ENCODE peak calls at places on chromosomes 11 and 22, in five cellular contexts. Y is MM.1S, V is foreskin fibroblast, H is GM10248, Q is fibroblast of lung. S is an unnamed sample.

GRCh38 chr11:117950320-117950719 is 21.1 kb upstream of the TMPRSS13 start:
- DNase-seq in Y (peak), V (no peak), H (peak), Q (no peak), S (no peak)

GRCh38 chr11:13965337-13965736 is 2.8 kb downstream of the SPON1 start:
- DNase-seq in Y (no peak), V (no peak), H (no peak), Q (no peak), S (no peak)

GRCh38 chr11:134229131-134229790 is 4.8 kb downstream of the VPS26B start:
- DNase-seq in Y (no peak), V (peak), H (no peak), Q (no peak), S (no peak)

GRCh38 chr11:4059424-4059823 is 35.2 kb upstream of the RRM1 start:
- DNase-seq in Y (no peak), V (no peak), H (no peak), Q (no peak), S (no peak)

GRCh38 chr11:11243790-11244469 is 109.1 kb downstream of the CSNK2A3 start:
- DNase-seq in Y (no peak), V (no peak), H (peak), Q (no peak), S (no peak)

GRCh38 chr11:57321996-57322880 is 2.5 kb downstream of the TNKS1BP1 start:
- DNase-seq in Y (no peak), V (peak), H (no peak), Q (peak), S (no peak)

GRCh38 chr11:102810943-102811528 is 13.1 kb upstream of the MMP1 start:
- DNase-seq in Y (peak), V (no peak), H (no peak), Q (peak), S (no peak)

GRCh38 chr11:77126156-77126775 is 1.8 kb upstream of the MYO7A start:
- DNase-seq in Y (no peak), V (no peak), H (no peak), Q (no peak), S (no peak)

GRCh38 chr11:13446444-13446843 is 16.6 kb downstream of the BTBD10 start:
- DNase-seq in Y (no peak), V (no peak), H (no peak), Q (no peak), S (no peak)

GRCh38 chr22:35970601-35971417 is 57.8 kb downstream of the RBFOX2 start:
- DNase-seq in Y (no peak), V (no peak), H (no peak), Q (no peak), S (no peak)

GRCh38 chr11:117961896-117962295 is 24.3 kb upstream of the IL10RA start:
- DNase-seq in Y (no peak), V (no peak), H (no peak), Q (no peak), S (no peak)

GRCh38 chr11:67464411-67465189 is 4.5 kb downstream of the TMEM134 start:
- DNase-seq in Y (peak), V (peak), H (peak), Q (peak), S (peak)

GRCh38 chr11:2164081-2164480 is 3.1 kb upstream of the INS start:
- DNase-seq in Y (no peak), V (no peak), H (no peak), Q (no peak), S (no peak)

GRCh38 chr11:64419818-64420485 is 61.0 kb downstream of the RPS6KA4 start:
- DNase-seq in Y (no peak), V (no peak), H (no peak), Q (peak), S (no peak)

GRCh38 chr11:86106916-86107315 is 38.0 kb upstream of the PICALM start:
- DNase-seq in Y (no peak), V (no peak), H (no peak), Q (no peak), S (no peak)

GRCh38 chr11:2290351-2290841 is 11.3 kb downstream of the C11orf21 start:
- DNase-seq in Y (no peak), V (no peak), H (no peak), Q (no peak), S (peak)

GRCh38 chr11:121452609-121453150 is at the start of gene SORL1-AS1:
- DNase-seq in Y (no peak), V (no peak), H (no peak), Q (no peak), S (no peak)

GRCh38 chr11:44372989-44373388 is 63.0 kb upstream of the ALX4 start:
- DNase-seq in Y (no peak), V (no peak), H (no peak), Q (no peak), S (no peak)

GRCh38 chr11:3140291-3140603 is 24.9 kb downstream of the OSBPL5 start:
- DNase-seq in Y (no peak), V (no peak), H (no peak), Q (no peak), S (no peak)

GRCh38 chr11:128784059-128784804 is 82.9 kb downstream of the KCNJ1 start:
- DNase-seq in Y (no peak), V (no peak), H (no peak), Q (no peak), S (no peak)

GRCh38 chr11:111231836-111232235 is 13.7 kb upstream of the POU2AF2 start:
- DNase-seq in Y (peak), V (peak), H (no peak), Q (peak), S (no peak)

GRCh38 chr11:102120437-102120935 is 10.2 kb downstream of the YAP1 start:
- DNase-seq in Y (no peak), V (peak), H (no peak), Q (no peak), S (no peak)

GRCh38 chr11:10388574-10388973 is 66.5 kb upstream of the AMPD3 start:
- DNase-seq in Y (no peak), V (no peak), H (no peak), Q (peak), S (no peak)

GRCh38 chr11:45180158-45180887 is 33.9 kb downstream of the PRDM11 start:
- DNase-seq in Y (peak), V (peak), H (no peak), Q (no peak), S (no peak)

GRCh38 chr11:27161071-27161470 is 120.5 kb downstream of the BBOX1 start:
- DNase-seq in Y (no peak), V (peak), H (no peak), Q (peak), S (no peak)

GRCh38 chr11:102010776-102011500 is 36.3 kb upstream of the CFAP300 start:
- DNase-seq in Y (no peak), V (peak), H (no peak), Q (peak), S (no peak)

GRCh38 chr11:68855205-68855978 is 13.7 kb upstream of the CPT1A start:
- DNase-seq in Y (peak), V (no peak), H (peak), Q (no peak), S (no peak)

GRCh38 chr11:12092714-12093113 is 17.7 kb upstream of the MICAL2 start:
- DNase-seq in Y (no peak), V (no peak), H (no peak), Q (no peak), S (no peak)

GRCh38 chr11:1872267-1872985 is 19.3 kb downstream of the PRR33 start:
- DNase-seq in Y (no peak), V (no peak), H (no peak), Q (no peak), S (no peak)

GRCh38 chr22:49628351-49629023 is 199.2 kb downstream of the BRD1 start:
- DNase-seq in Y (no peak), V (no peak), H (no peak), Q (no peak), S (no peak)

GRCh38 chr11:94521684-94522083 is 9.4 kb downstream of the C11orf97 start:
- DNase-seq in Y (no peak), V (no peak), H (no peak), Q (peak), S (no peak)

GRCh38 chr22:21698430-21699329 is 32.9 kb downstream of the PPIL2 start:
- DNase-seq in Y (no peak), V (peak), H (no peak), Q (no peak), S (no peak)

GRCh38 chr11:8329961-8330361 is 66.3 kb upstream of the LMO1 start:
- DNase-seq in Y (no peak), V (no peak), H (no peak), Q (no peak), S (no peak)

GRCh38 chr11:20397281-20397680 is 9.8 kb downstream of the PRMT3 start:
- DNase-seq in Y (peak), V (peak), H (peak), Q (peak), S (no peak)
- TF ChIP-seq CTCF in Y (peak), V (peak), H (peak), Q (peak), S (peak)

GRCh38 chr11:124798991-124799383 is 1.2 kb downstream of the MSANTD2 start:
- DNase-seq in Y (peak), V (peak), H (peak), Q (peak), S (no peak)

GRCh38 chr11:124801636-124802312 is 1.6 kb upstream of the MSANTD2 start:
- DNase-seq in Y (no peak), V (no peak), H (no peak), Q (peak), S (no peak)

GRCh38 chr11:124801014-124801413 is 808 bp upstream of the MSANTD2 start:
- DNase-seq in Y (no peak), V (peak), H (peak), Q (peak), S (no peak)

GRCh38 chr11:124800226-124800929 is at the start of gene MSANTD2:
- DNase-seq in Y (peak), V (peak), H (peak), Q (peak), S (peak)

GRCh38 chr11:124799384-124800225 is 601 bp downstream of the MSANTD2 start:
- DNase-seq in Y (peak), V (peak), H (peak), Q (peak), S (peak)
- TF ChIP-seq CTCF in Y (no peak), V (no peak), H (no peak), Q (no peak), S (no peak)

DNA sequence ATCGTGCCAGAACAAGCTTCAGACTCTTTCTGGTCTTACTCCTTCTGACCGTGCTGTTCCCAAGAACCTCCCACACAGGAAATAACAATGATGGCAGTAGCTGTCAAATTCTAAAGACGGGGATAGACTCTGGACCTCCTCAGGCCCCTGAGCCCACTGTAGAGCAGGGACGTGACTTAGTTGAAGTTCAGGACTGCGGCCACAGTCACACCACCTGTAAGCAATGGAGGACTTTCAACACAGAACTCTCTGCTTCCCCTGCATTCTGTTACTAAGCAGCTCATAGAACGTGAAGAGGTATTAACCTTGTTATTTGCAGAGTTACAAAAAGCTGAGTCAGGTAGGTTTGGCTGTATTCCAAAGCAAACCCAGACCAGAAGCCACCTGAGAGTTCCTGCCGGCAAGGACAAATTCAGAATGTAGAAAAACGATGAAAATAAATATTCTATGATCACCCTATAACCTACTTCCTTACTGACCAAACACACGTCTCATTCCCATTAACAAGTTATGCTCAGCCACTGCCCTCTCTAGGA is 12.7 kb downstream of the TMEM45B start:
- DNase-seq in Y (no peak), V (no peak), H (no peak), Q (no peak), S (no peak)
- TF ChIP-seq CTCF in Y (no peak), V (no peak), H (no peak), Q (no peak), S (no peak)

DNA sequence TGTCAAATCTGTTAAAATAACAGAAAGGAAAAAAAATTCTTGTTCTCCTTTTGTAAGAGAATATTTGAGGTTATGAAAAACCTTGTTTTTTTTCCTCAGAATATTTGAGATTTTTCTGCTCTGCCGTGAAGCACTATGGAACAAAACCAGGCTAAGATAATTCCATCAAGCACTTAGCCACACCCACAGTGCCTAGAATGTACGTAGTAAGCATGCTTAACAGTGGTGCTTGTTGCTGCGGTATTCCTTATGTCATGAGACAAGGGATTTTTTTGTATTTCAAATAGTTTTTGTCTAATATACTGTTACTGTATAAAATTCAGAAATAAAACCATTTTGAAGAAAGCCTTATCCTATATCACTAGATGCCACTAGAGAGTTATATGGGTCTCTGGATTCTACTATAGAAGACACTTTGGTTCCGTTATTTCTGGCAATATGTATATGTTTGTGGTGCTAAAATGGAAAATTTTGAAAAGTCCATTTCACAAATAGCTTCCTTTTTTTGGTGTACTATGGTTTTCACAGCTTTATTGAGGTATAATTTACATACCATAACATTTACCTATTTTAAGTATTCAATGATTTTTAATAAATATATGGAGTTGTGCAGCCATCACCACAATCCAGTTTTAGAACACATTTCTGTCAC is 23.7 kb downstream of the PDHX start:
- DNase-seq in Y (no peak), V (no peak), H (peak), Q (peak), S (no peak)
- TF ChIP-seq CTCF in Y (peak), V (no peak), H (no peak), Q (no peak), S (no peak)

DNA sequence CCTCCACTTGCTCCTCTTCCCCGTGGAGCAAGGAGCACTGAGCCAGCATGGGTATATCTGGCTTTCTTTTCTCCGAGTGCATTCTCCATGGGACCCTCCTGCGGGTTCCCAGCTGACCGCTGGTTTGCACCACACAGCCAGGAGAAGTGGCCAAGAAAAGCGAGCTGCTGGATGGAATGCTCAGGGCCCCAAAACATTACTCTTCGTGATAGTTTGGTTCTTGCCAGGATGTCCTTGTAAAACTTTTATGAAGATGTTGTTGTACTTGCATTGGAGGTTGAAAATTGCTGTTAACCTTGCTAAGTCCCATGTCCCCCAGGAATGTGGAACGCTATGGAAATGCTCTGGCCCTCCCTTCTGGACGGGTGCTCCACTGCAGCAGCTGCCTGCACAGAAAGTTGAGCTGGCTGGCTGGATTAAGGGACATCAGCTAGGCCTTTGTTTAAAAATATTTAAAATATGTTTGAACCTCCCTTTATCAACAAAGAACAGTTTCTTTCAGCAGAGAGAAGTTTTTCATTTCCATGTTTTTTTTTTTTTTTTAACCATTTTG is 68.7 kb downstream of the ZNRF3 start:
- DNase-seq in Y (no peak), V (no peak), H (no peak), Q (peak), S (no peak)
- TF ChIP-seq CTCF in Y (no peak), V (peak), H (no peak), Q (no peak), S (peak)

DNA sequence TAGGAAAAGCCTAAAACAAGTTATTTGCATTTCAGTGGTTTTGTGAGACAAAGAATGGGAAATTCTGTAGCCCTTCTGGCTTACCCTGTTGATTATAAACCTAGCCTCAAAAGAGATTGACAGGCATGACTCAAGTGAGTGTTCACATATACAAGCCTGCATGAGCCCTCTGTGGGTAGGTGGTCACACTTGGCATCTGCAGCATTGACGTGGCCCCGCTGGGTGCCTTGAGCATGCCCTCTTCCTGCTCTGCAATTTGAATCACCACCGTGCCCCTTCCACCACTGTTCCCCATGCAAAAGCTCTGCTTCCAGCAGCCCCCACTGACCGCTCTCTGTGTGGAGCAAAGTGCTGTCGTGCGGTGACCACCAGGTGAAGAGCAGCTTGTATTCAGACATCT is 21.0 kb upstream of the ADSL start:
- DNase-seq in Y (no peak), V (no peak), H (peak), Q (no peak), S (no peak)
- TF ChIP-seq CTCF in Y (no peak), V (no peak), H (no peak), Q (no peak), S (no peak)

S was measured in type B pancreatic cell.